ENCODE peak calls at places on chromosomes 7 and 10, in ten cellular contexts. B is GM23338; P is breast epithelium; J is AG10803; S is NT2/D1; K is amniotic epithelial cell; Y is AG08396; M is AG04450; O is effector CD4-positive, alpha-beta T cell; Q is SJSA1. Z is an unnamed sample.

GRCh38 chr7:97187067-97187466 is 69.6 kb downstream of the SDHAF3 start:
- DNase-seq in B (no peak), O (no peak), S (no peak), Q (no peak), K (peak; percentile 65), Y (peak; percentile 50), P (no peak), M (peak; percentile 1), J (peak; percentile 67), Z (no peak)

GRCh38 chr10:81603106-81603620 is 271.8 kb upstream of the NRG3 start:
- DNase-seq in S (no peak), K (no peak), P (no peak), Y (no peak), B (no peak), J (no peak), Q (no peak), O (no peak), M (no peak), Z (no peak)

GRCh38 chr7:78563186-78563585 is 764.6 kb downstream of the PHTF2 start:
- DNase-seq in O (no peak), M (no peak), B (peak; percentile 55), J (no peak), P (no peak), Q (no peak), S (peak; percentile 44), K (no peak), Y (no peak), Z (no peak)

GRCh38 chr7:23470290-23471089 is at the start of gene IGF2BP3:
- DNase-seq in O (no peak), P (no peak), J (peak; percentile 80), Y (peak; percentile 57), B (peak; percentile 97), Q (peak; percentile 98), M (peak; percentile 89), S (peak; percentile 98), K (peak; percentile 97), Z (peak; percentile 66)

GRCh38 chr10:30437039-30437781 is 3.2 kb downstream of the MAP3K8 start:
- DNase-seq in P (no peak), M (no peak), K (peak; percentile 86), Q (no peak), Y (peak; percentile 27), J (peak; percentile 81), O (no peak), B (no peak), S (no peak), Z (no peak)

GRCh38 chr7:86939197-86939814 is 120.1 kb downstream of the ELAPOR2 start:
- DNase-seq in B (peak; percentile 89), Q (peak; percentile 51), J (peak; percentile 63), Y (peak; percentile 17), K (peak; percentile 62), O (peak; percentile 30), M (peak; percentile 20), P (no peak), S (peak; percentile 50), Z (no peak)

GRCh38 chr7:106542550-106543220 is 118.3 kb downstream of the CCDC71L start:
- DNase-seq in Q (peak; percentile 71), S (peak; percentile 81), K (peak; percentile 91), P (peak; percentile 54), Y (peak; percentile 72), M (peak; percentile 80), B (peak; percentile 90), O (no peak), J (peak; percentile 93), Z (peak; percentile 63)

GRCh38 chr7:155786491-155786890 is 25.8 kb downstream of the SHH start:
- DNase-seq in P (no peak), Q (no peak), B (no peak), J (no peak), K (no peak), M (no peak), S (no peak), O (no peak), Y (no peak), Z (no peak)

GRCh38 chr10:62735464-62736188 is 68.9 kb upstream of the ADO start:
- DNase-seq in O (no peak), S (no peak), J (no peak), M (no peak), Y (no peak), K (peak; percentile 55), Q (peak; percentile 51), P (no peak), B (no peak), Z (peak; percentile 18)

GRCh38 chr10:102523250-102524029 is 19.7 kb downstream of the SUFU start:
- DNase-seq in B (no peak), Q (no peak), K (peak; percentile 83), M (peak; percentile 21), J (peak; percentile 64), O (no peak), Y (peak; percentile 33), S (no peak), P (no peak), Z (no peak)

GRCh38 chr10:119706521-119707278 is 19.1 kb upstream of the INPP5F start:
- DNase-seq in Q (no peak), J (no peak), K (no peak), S (peak; percentile 65), O (no peak), Y (no peak), P (no peak), B (peak; percentile 65), M (no peak), Z (no peak)

GRCh38 chr10:88389456-88389855 is 193.7 kb downstream of the RNLS start:
- DNase-seq in B (peak; percentile 62), O (peak; percentile 15), S (peak; percentile 5), J (peak; percentile 64), M (peak; percentile 32), Y (no peak), Q (no peak), K (peak; percentile 56), P (no peak), Z (no peak)

Z was measured in HTR-8/SVneo.